ENCODE peak calls at places on chromosome 19, in four cellular contexts. One of them, this sample, is unnamed.

GRCh38 chr19:2478324-2478755 is 2.4 kb downstream of the GADD45B start:
- DNase-seq in uterus: peak; percentile 66
- DNase-seq in IMR-90: peak; percentile 64
- DNase-seq in HAP-1: peak; percentile 68
- DNase-seq in this sample: peak; percentile 95

GRCh38 chr19:4713384-4713951 is 10.2 kb downstream of the DPP9 start:
- DNase-seq in uterus: peak; percentile 84
- DNase-seq in IMR-90: peak; percentile 97
- DNase-seq in HAP-1: no peak
- DNase-seq in this sample: no peak

GRCh38 chr19:2561895-2562294 is 86.0 kb downstream of the GADD45B start:
- DNase-seq in IMR-90: no peak
- DNase-seq in HAP-1: no peak
- DNase-seq in uterus: no peak
- DNase-seq in this sample: peak; percentile 49

GRCh38 chr19:34254552-34255432 is at the start of gene GARRE1:
- DNase-seq in IMR-90: peak; percentile 24
- DNase-seq in HAP-1: peak; percentile 91
- DNase-seq in uterus: peak; percentile 37
- DNase-seq in this sample: peak; percentile 59

GRCh38 chr19:18832331-18833140 is 777 bp downstream of the UPF1 start:
- DNase-seq in IMR-90: no peak
- DNase-seq in uterus: no peak
- DNase-seq in HAP-1: peak; percentile 51
- DNase-seq in this sample: peak; percentile 47

GRCh38 chr19:54364775-54365257 is at the start of gene LAIR1:
- DNase-seq in IMR-90: no peak
- DNase-seq in HAP-1: no peak
- DNase-seq in uterus: no peak
- DNase-seq in this sample: peak; percentile 91

GRCh38 chr19:2983351-2984195 is 6.2 kb downstream of the TLE6 start:
- DNase-seq in HAP-1: peak; percentile 91
- DNase-seq in uterus: peak; percentile 77
- DNase-seq in IMR-90: peak; percentile 7
- DNase-seq in this sample: peak; percentile 88

GRCh38 chr19:55118401-55118991 is 1.1 kb upstream of the PPP1R12C start:
- DNase-seq in IMR-90: no peak
- DNase-seq in HAP-1: no peak
- DNase-seq in uterus: peak; percentile 46
- DNase-seq in this sample: peak; percentile 91

GRCh38 chr19:4386038-4386782 is 14.1 kb downstream of the SH3GL1 start:
- DNase-seq in HAP-1: no peak
- DNase-seq in IMR-90: peak; percentile 53
- DNase-seq in uterus: no peak
- DNase-seq in this sample: no peak

GRCh38 chr19:58543826-58544590 is at the start of gene TRIM28:
- DNase-seq in IMR-90: peak; percentile 99
- DNase-seq in uterus: peak; percentile 100
- DNase-seq in HAP-1: peak; percentile 100
- DNase-seq in this sample: peak; percentile 99

GRCh38 chr19:44774614-44775013 is 3.1 kb upstream of the CBLC start:
- DNase-seq in uterus: no peak
- DNase-seq in IMR-90: no peak
- DNase-seq in HAP-1: no peak
- DNase-seq in this sample: no peak
- H3K4me3 ChIP-seq in uterus: no peak overlapping the region
- H3K4me3 ChIP-seq in IMR-90: no peak overlapping the region
- H3K4me3 ChIP-seq in HAP-1: no peak overlapping the region
- H3K4me3 ChIP-seq in this sample: no peak overlapping the region

DNA sequence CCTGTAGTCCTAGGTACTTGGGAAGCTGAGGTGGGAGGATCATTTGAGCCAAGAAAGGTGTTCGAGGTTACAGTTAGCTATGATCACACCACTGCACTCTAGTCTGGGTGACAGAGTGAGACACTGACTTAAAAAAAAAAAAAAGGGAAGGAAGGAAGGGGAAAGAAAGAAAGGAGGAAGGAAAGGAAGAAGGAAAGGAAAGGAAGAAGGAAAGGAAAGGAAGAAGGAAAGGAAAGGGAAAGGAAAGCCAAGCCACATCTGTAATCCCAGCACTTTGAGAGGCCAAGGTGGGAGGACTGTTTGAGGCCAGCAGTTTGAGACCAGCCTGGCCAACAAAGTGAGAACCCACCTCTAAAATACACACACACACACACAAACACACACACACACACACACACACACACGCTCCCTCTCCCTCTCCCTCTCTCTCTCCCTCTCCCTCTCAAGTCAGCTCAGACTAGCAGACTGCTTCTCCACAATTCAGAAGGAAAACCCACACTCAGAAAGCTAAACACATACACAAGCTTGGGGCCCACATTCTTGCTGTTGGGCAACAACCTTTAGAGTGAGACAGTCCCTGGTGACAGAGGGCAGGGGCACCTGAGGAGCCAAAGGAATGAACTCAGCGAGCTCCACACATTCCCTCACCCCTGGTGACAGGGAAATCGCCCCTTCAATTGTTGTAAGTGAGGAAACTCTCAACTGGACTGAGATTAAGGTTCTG is 2.7 kb downstream of the ZNF709 start:
- DNase-seq in HAP-1: no peak
- DNase-seq in uterus: no peak
- DNase-seq in IMR-90: no peak
- DNase-seq in this sample: peak; percentile 32
- H3K4me3 ChIP-seq in HAP-1: no peak overlapping the region
- H3K4me3 ChIP-seq in uterus: no peak overlapping the region
- H3K4me3 ChIP-seq in IMR-90: no peak overlapping the region
- H3K4me3 ChIP-seq in this sample: no peak overlapping the region

GRCh38 chr19:16069813-16070365 is 6.4 kb upstream of the TPM4 start:
- DNase-seq in HAP-1: no peak
- DNase-seq in IMR-90: no peak
- DNase-seq in uterus: no peak
- DNase-seq in this sample: no peak

GRCh38 chr19:16071072-16071691 is 5.1 kb upstream of the TPM4 start:
- DNase-seq in uterus: no peak
- DNase-seq in IMR-90: no peak
- DNase-seq in HAP-1: no peak
- DNase-seq in this sample: no peak

GRCh38 chr19:16073481-16073880 is 2.8 kb upstream of the TPM4 start:
- DNase-seq in uterus: no peak
- DNase-seq in HAP-1: no peak
- DNase-seq in IMR-90: no peak
- DNase-seq in this sample: no peak

GRCh38 chr19:16068696-16069259 is 7.5 kb upstream of the TPM4 start:
- DNase-seq in IMR-90: no peak
- DNase-seq in uterus: no peak
- DNase-seq in HAP-1: no peak
- DNase-seq in this sample: no peak

GRCh38 chr19:16070366-16070990 is 5.8 kb upstream of the TPM4 start:
- DNase-seq in uterus: no peak
- DNase-seq in HAP-1: no peak
- DNase-seq in IMR-90: no peak
- DNase-seq in this sample: peak; percentile 77
- H3K4me3 ChIP-seq in uterus: peak overlapping the region; percentile 17
- H3K4me3 ChIP-seq in HAP-1: no peak overlapping the region
- H3K4me3 ChIP-seq in IMR-90: no peak overlapping the region
- H3K4me3 ChIP-seq in this sample: peak overlapping the region; percentile 21

GRCh38 chr19:8575467-8575997 is 1.7 kb downstream of the MYO1F start:
- DNase-seq in uterus: no peak
- DNase-seq in HAP-1: no peak
- DNase-seq in IMR-90: peak; percentile 35
- DNase-seq in this sample: peak; percentile 88
- H3K4me3 ChIP-seq in uterus: no peak overlapping the region
- H3K4me3 ChIP-seq in HAP-1: no peak overlapping the region
- H3K4me3 ChIP-seq in IMR-90: no peak overlapping the region
- H3K4me3 ChIP-seq in this sample: peak overlapping the region; percentile 80

DNA sequence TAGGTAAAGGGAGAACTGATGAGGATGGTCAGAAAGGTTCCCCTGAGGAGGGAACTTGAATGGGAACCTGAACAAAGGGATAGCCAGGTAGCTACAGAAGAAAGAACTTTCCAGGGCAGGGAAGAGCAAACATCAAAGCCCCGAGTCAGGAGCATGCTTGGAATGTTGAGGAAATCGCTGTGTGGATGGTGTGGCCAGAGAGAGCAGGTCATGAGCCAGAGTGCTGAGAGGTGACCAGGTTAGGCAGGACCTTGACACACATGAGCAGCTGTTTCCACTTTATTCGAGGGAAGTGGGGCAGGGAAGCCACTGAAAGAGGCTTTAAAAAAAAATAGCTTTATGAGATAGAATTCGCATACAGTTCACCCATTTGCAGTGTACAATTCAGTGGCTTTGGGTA is 4.4 kb downstream of the RAB8A start:
- DNase-seq in uterus: no peak
- DNase-seq in HAP-1: no peak
- DNase-seq in IMR-90: no peak
- DNase-seq in this sample: no peak
- H3K4me3 ChIP-seq in uterus: no peak overlapping the region
- H3K4me3 ChIP-seq in HAP-1: no peak overlapping the region
- H3K4me3 ChIP-seq in IMR-90: no peak overlapping the region
- H3K4me3 ChIP-seq in this sample: peak overlapping the region; percentile 47

DNA sequence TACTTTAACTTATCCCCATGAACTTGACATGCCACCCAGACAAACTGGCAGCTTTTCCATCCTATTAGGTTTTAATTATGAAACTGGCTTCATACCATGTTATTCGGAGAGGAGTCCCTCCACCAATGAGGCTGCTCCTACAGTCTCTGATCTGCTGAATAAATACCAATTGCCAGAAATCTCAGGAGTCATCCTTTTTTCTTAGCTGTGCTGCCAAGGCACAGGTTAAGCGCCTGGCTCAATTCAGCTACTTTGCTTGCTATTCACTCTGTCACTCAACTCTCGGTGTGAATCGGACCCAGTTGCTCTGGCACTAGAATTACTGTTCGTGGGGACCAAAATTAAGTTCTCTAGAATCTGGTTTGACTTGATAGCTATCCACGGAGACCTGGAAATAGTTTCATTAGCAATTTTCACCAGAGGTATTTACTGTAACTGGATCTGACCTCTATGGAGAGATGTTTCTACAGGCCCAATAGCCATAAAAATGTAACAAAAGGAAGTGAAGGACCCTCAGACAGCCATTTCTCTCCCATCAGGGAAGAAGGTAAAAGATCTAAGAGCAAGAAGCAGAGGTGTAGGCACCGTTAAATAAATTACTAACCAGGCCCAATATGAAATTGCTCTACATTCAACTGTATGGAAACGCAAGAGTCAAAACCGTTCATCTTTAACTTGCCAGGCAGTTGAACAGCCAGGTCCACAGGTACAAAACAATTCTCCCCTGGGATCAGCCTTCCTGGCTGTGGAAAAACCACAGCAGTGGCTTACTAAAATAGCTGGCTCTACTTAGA is 5.4 kb downstream of the ZC3H4 start:
- DNase-seq in uterus: no peak
- DNase-seq in HAP-1: no peak
- DNase-seq in IMR-90: peak; percentile 29
- DNase-seq in this sample: peak; percentile 40
- H3K4me3 ChIP-seq in uterus: no peak overlapping the region
- H3K4me3 ChIP-seq in HAP-1: no peak overlapping the region
- H3K4me3 ChIP-seq in IMR-90: no peak overlapping the region
- H3K4me3 ChIP-seq in this sample: no peak overlapping the region